ENCODE peak calls at places on chromosome 1, in ten cellular contexts. Z is mucosa of gallbladder; S is stomach; A is trophoblast cell; Q is NCI-H1105 treated with DMSO at 0.1 percent for 48 hours; D is activated CD8-positive, alpha-beta memory T cell treated with anti-CD3 and anti-CD28 coated beads, Interleukin-2, amount 50 U/mL, for 48 hours; J is Right ventricle myocardium inferior; B is ACHN; I is iPS DF 6.9; O is esophagus squamous epithelium. X is an unnamed sample.

GRCh38 chr1:109832935-109833334 is 69.2 kb upstream of the EPS8L3 start:
- DNase-seq in Z (no peak), S (no peak), A (no peak), Q (no peak), D (no peak), J (no peak), B (no peak), I (peak; percentile 29), O (no peak), X (no peak)

GRCh38 chr1:90925928-90926869 is 95.6 kb downstream of the ZNF644 start:
- DNase-seq in Z (no peak), S (no peak), A (peak; percentile 66), Q (no peak), D (no peak), J (no peak), B (peak; percentile 29), I (no peak), O (no peak), X (peak; percentile 23)

GRCh38 chr1:28247603-28248272 is 11.6 kb upstream of the SESN2 start:
- DNase-seq in Z (no peak), S (no peak), A (no peak), Q (no peak), D (no peak), J (no peak), B (no peak), I (no peak), O (no peak), X (no peak)

GRCh38 chr1:239388578-239388977 is 2.2 kb downstream of the CHRM3 start:
- DNase-seq in Z (no peak), S (no peak), A (no peak), Q (no peak), D (no peak), J (no peak), B (no peak), I (no peak), O (no peak), X (no peak)

GRCh38 chr1:222950892-222951291 is 136.1 kb downstream of the DISP1 start:
- DNase-seq in Z (no peak), S (no peak), A (no peak), Q (peak; percentile 98), D (no peak), J (no peak), B (no peak), I (no peak), O (no peak), X (peak; percentile 6)

GRCh38 chr1:207644852-207645631 is at the start of gene CR1L:
- DNase-seq in Z (peak; percentile 74), S (peak; percentile 80), A (peak; percentile 82), Q (no peak), D (peak; percentile 86), J (peak; percentile 90), B (peak; percentile 43), I (peak; percentile 41), O (no peak), X (peak; percentile 91)

GRCh38 chr1:24481098-24481497 is 21.5 kb upstream of the RCAN3 start:
- DNase-seq in Z (peak; percentile 33), S (no peak), A (no peak), Q (no peak), D (peak; percentile 63), J (no peak), B (no peak), I (no peak), O (no peak), X (no peak)

GRCh38 chr1:91741301-91741700 is 144.7 kb downstream of the TGFBR3 start:
- DNase-seq in Z (no peak), S (no peak), A (no peak), Q (no peak), D (no peak), J (no peak), B (no peak), I (no peak), O (no peak), X (no peak)

GRCh38 chr1:21648791-21649190 is 20.4 kb downstream of the RAP1GAP start:
- DNase-seq in Z (no peak), S (no peak), A (no peak), Q (no peak), D (no peak), J (no peak), B (no peak), I (no peak), O (no peak), X (no peak)

GRCh38 chr1:46407636-46408035 is 13.5 kb downstream of the FAAH start:
- DNase-seq in Z (no peak), S (no peak), A (no peak), Q (no peak), D (no peak), J (no peak), B (no peak), I (no peak), O (no peak), X (no peak)

X was measured in Calu3.